ENCODE peak calls at places on chromosomes 3 and 15, in eight cellular contexts. One of them, this sample, is unnamed. For H3K4me1, the result is how much of the 10 kb centered on the place peaks cover.

GRCh38 chr3:127779747-127780146 is 42.6 kb downstream of the MGLL start:
- DNase-seq in HCT116: no peak
- DNase-seq in OCI-LY7: no peak
- DNase-seq in PC-3: peak
- DNase-seq in GM23338: no peak
- DNase-seq in SJCRH30: no peak
- DNase-seq in mesenchymal stem cell: peak
- DNase-seq in upper lobe of left lung: no peak
- DNase-seq in this sample: peak

GRCh38 chr3:105812194-105812586 is 56.6 kb downstream of the CBLB start:
- DNase-seq in HCT116: no peak
- DNase-seq in OCI-LY7: no peak
- DNase-seq in PC-3: peak
- DNase-seq in GM23338: no peak
- DNase-seq in SJCRH30: no peak
- DNase-seq in mesenchymal stem cell: peak
- DNase-seq in upper lobe of left lung: no peak
- DNase-seq in this sample: no peak

GRCh38 chr15:27064080-27064479 is 93.1 kb downstream of the GABRG3 start:
- DNase-seq in HCT116: no peak
- DNase-seq in OCI-LY7: no peak
- DNase-seq in PC-3: no peak
- DNase-seq in GM23338: no peak
- DNase-seq in SJCRH30: no peak
- DNase-seq in mesenchymal stem cell: no peak
- DNase-seq in upper lobe of left lung: no peak
- DNase-seq in this sample: no peak

GRCh38 chr3:14485981-14486380 is 54.2 kb downstream of the GRIP2 start:
- DNase-seq in HCT116: no peak
- DNase-seq in OCI-LY7: no peak
- DNase-seq in PC-3: no peak
- DNase-seq in GM23338: no peak
- DNase-seq in SJCRH30: no peak
- DNase-seq in mesenchymal stem cell: no peak
- DNase-seq in upper lobe of left lung: no peak
- DNase-seq in this sample: no peak

GRCh38 chr3:144104146-144104545 is 132.5 kb downstream of the DIPK2A start:
- DNase-seq in HCT116: no peak
- DNase-seq in OCI-LY7: no peak
- DNase-seq in PC-3: no peak
- DNase-seq in GM23338: no peak
- DNase-seq in SJCRH30: peak
- DNase-seq in mesenchymal stem cell: no peak
- DNase-seq in upper lobe of left lung: no peak
- DNase-seq in this sample: no peak

GRCh38 chr3:54822206-54822605 is 105.7 kb downstream of the LRTM1 start:
- DNase-seq in HCT116: no peak
- DNase-seq in OCI-LY7: no peak
- DNase-seq in PC-3: peak
- DNase-seq in GM23338: no peak
- DNase-seq in SJCRH30: no peak
- DNase-seq in mesenchymal stem cell: peak
- DNase-seq in upper lobe of left lung: no peak
- DNase-seq in this sample: no peak

GRCh38 chr15:59501531-59502113 is 63.6 kb downstream of the FAM81A start:
- DNase-seq in HCT116: peak
- DNase-seq in OCI-LY7: peak
- DNase-seq in PC-3: peak
- DNase-seq in GM23338: peak
- DNase-seq in SJCRH30: peak
- DNase-seq in mesenchymal stem cell: peak
- DNase-seq in upper lobe of left lung: no peak
- DNase-seq in this sample: peak

GRCh38 chr3:159928071-159928491 is 60.6 kb upstream of the IL12A start:
- DNase-seq in HCT116: no peak
- DNase-seq in OCI-LY7: no peak
- DNase-seq in PC-3: peak
- DNase-seq in GM23338: no peak
- DNase-seq in SJCRH30: no peak
- DNase-seq in mesenchymal stem cell: peak
- DNase-seq in upper lobe of left lung: no peak
- DNase-seq in this sample: no peak

GRCh38 chr15:89057506-89058133 is 30.6 kb upstream of the ABHD2 start:
- DNase-seq in HCT116: peak
- DNase-seq in OCI-LY7: peak
- DNase-seq in PC-3: peak
- DNase-seq in GM23338: peak
- DNase-seq in SJCRH30: peak
- DNase-seq in mesenchymal stem cell: peak
- DNase-seq in upper lobe of left lung: peak
- DNase-seq in this sample: peak

GRCh38 chr3:117874904-117875874 is 1159.5 kb downstream of the IGSF11 start:
- DNase-seq in HCT116: no peak
- DNase-seq in OCI-LY7: no peak
- DNase-seq in PC-3: no peak
- DNase-seq in GM23338: no peak
- DNase-seq in SJCRH30: no peak
- DNase-seq in mesenchymal stem cell: no peak
- DNase-seq in upper lobe of left lung: no peak
- DNase-seq in this sample: no peak

GRCh38 chr3:171311784-171312183 is 148.4 kb downstream of the TNIK start:
- DNase-seq in HCT116: no peak
- DNase-seq in OCI-LY7: no peak
- DNase-seq in PC-3: no peak
- DNase-seq in GM23338: no peak
- DNase-seq in SJCRH30: no peak
- DNase-seq in mesenchymal stem cell: no peak
- DNase-seq in upper lobe of left lung: peak
- DNase-seq in this sample: peak

GRCh38 chr15:69732133-69732532 is 279.5 kb downstream of the RPLP1 start:
- DNase-seq in HCT116: no peak
- DNase-seq in OCI-LY7: no peak
- DNase-seq in PC-3: no peak
- DNase-seq in GM23338: no peak
- DNase-seq in SJCRH30: no peak
- DNase-seq in mesenchymal stem cell: no peak
- DNase-seq in upper lobe of left lung: no peak
- DNase-seq in this sample: no peak

GRCh38 chr15:71807691-71808091 is 2.7 kb upstream of the NR2E3 start:
- DNase-seq in HCT116: no peak
- DNase-seq in OCI-LY7: no peak
- DNase-seq in PC-3: no peak
- DNase-seq in GM23338: peak
- DNase-seq in SJCRH30: peak
- DNase-seq in mesenchymal stem cell: peak
- DNase-seq in upper lobe of left lung: no peak
- DNase-seq in this sample: no peak

GRCh38 chr15:55279746-55280351 is 9.8 kb downstream of the RAB27A start:
- DNase-seq in HCT116: peak
- DNase-seq in OCI-LY7: no peak
- DNase-seq in PC-3: peak
- DNase-seq in GM23338: no peak
- DNase-seq in SJCRH30: peak
- DNase-seq in mesenchymal stem cell: peak
- DNase-seq in upper lobe of left lung: no peak
- DNase-seq in this sample: peak

GRCh38 chr3:80190051-80190450 is 422.3 kb upstream of the ROBO1 start:
- DNase-seq in HCT116: no peak
- DNase-seq in OCI-LY7: no peak
- DNase-seq in PC-3: peak
- DNase-seq in GM23338: peak
- DNase-seq in SJCRH30: peak
- DNase-seq in mesenchymal stem cell: peak
- DNase-seq in upper lobe of left lung: no peak
- DNase-seq in this sample: peak

GRCh38 chr3:146747928-146748327 is 142.8 kb upstream of the PLSCR5 start:
- DNase-seq in HCT116: peak
- DNase-seq in OCI-LY7: no peak
- DNase-seq in PC-3: peak
- DNase-seq in GM23338: peak
- DNase-seq in SJCRH30: no peak
- DNase-seq in mesenchymal stem cell: peak
- DNase-seq in upper lobe of left lung: no peak
- DNase-seq in this sample: peak

GRCh38 chr15:62880278-62880677 is 162.3 kb upstream of the TPM1 start:
- DNase-seq in HCT116: no peak
- DNase-seq in OCI-LY7: no peak
- DNase-seq in PC-3: no peak
- DNase-seq in GM23338: no peak
- DNase-seq in SJCRH30: no peak
- DNase-seq in mesenchymal stem cell: peak
- DNase-seq in upper lobe of left lung: no peak
- DNase-seq in this sample: no peak

GRCh38 chr3:57756528-57757401 is 656 bp downstream of the SLMAP start:
- DNase-seq in HCT116: no peak
- DNase-seq in OCI-LY7: peak
- DNase-seq in PC-3: peak
- DNase-seq in GM23338: peak
- DNase-seq in SJCRH30: peak
- DNase-seq in mesenchymal stem cell: peak
- DNase-seq in upper lobe of left lung: peak
- DNase-seq in this sample: peak

GRCh38 chr15:60423540-60423939 is 25.8 kb upstream of the ANXA2 start:
- DNase-seq in HCT116: peak
- DNase-seq in OCI-LY7: no peak
- DNase-seq in PC-3: peak
- DNase-seq in GM23338: peak
- DNase-seq in SJCRH30: peak
- DNase-seq in mesenchymal stem cell: peak
- DNase-seq in upper lobe of left lung: no peak
- DNase-seq in this sample: peak

GRCh38 chr15:68407141-68407885 is 24.6 kb downstream of the ITGA11 start:
- DNase-seq in HCT116: no peak
- DNase-seq in OCI-LY7: no peak
- DNase-seq in PC-3: no peak
- DNase-seq in GM23338: no peak
- DNase-seq in SJCRH30: no peak
- DNase-seq in mesenchymal stem cell: no peak
- DNase-seq in upper lobe of left lung: no peak
- DNase-seq in this sample: no peak

GRCh38 chr3:197802505-197803459 is 11.7 kb downstream of the LRCH3 start:
- DNase-seq in HCT116: no peak
- DNase-seq in OCI-LY7: peak
- DNase-seq in PC-3: peak
- DNase-seq in GM23338: peak
- DNase-seq in SJCRH30: no peak
- DNase-seq in mesenchymal stem cell: no peak
- DNase-seq in upper lobe of left lung: no peak
- DNase-seq in this sample: no peak

GRCh38 chr15:89666147-89666857 is 11.0 kb upstream of the KIF7 start:
- DNase-seq in HCT116: no peak
- DNase-seq in OCI-LY7: no peak
- DNase-seq in PC-3: no peak
- DNase-seq in GM23338: peak
- DNase-seq in SJCRH30: no peak
- DNase-seq in mesenchymal stem cell: no peak
- DNase-seq in upper lobe of left lung: peak
- DNase-seq in this sample: no peak

GRCh38 chr3:74643636-74644035 is 29.2 kb upstream of the CNTN3 start:
- DNase-seq in HCT116: no peak
- DNase-seq in OCI-LY7: no peak
- DNase-seq in PC-3: no peak
- DNase-seq in GM23338: peak
- DNase-seq in SJCRH30: peak
- DNase-seq in mesenchymal stem cell: no peak
- DNase-seq in upper lobe of left lung: no peak
- DNase-seq in this sample: peak

GRCh38 chr3:139953131-139953910 is 18.3 kb downstream of the CLSTN2 start:
- DNase-seq in HCT116: no peak
- DNase-seq in OCI-LY7: no peak
- DNase-seq in PC-3: peak
- DNase-seq in GM23338: no peak
- DNase-seq in SJCRH30: no peak
- DNase-seq in mesenchymal stem cell: no peak
- DNase-seq in upper lobe of left lung: no peak
- DNase-seq in this sample: no peak

GRCh38 chr3:100737334-100737733 is 28.0 kb downstream of the TFG start:
- DNase-seq in HCT116: no peak
- DNase-seq in OCI-LY7: peak
- DNase-seq in PC-3: peak
- DNase-seq in GM23338: peak
- DNase-seq in SJCRH30: no peak
- DNase-seq in mesenchymal stem cell: peak
- DNase-seq in upper lobe of left lung: no peak
- DNase-seq in this sample: peak

GRCh38 chr15:101242160-101242998 is 9.5 kb downstream of the CHSY1 start:
- DNase-seq in HCT116: no peak
- DNase-seq in OCI-LY7: peak
- DNase-seq in PC-3: no peak
- DNase-seq in GM23338: no peak
- DNase-seq in SJCRH30: peak
- DNase-seq in mesenchymal stem cell: peak
- DNase-seq in upper lobe of left lung: no peak
- DNase-seq in this sample: no peak
- H3K4me1 ChIP-seq in HCT116: under half
- H3K4me1 ChIP-seq in OCI-LY7: under half
- H3K4me1 ChIP-seq in PC-3: under half
- H3K4me1 ChIP-seq in GM23338: half or more
- H3K4me1 ChIP-seq in SJCRH30: under half
- H3K4me1 ChIP-seq in mesenchymal stem cell: under half
- H3K4me1 ChIP-seq in upper lobe of left lung: half or more
- H3K4me1 ChIP-seq in this sample: under half

DNA sequence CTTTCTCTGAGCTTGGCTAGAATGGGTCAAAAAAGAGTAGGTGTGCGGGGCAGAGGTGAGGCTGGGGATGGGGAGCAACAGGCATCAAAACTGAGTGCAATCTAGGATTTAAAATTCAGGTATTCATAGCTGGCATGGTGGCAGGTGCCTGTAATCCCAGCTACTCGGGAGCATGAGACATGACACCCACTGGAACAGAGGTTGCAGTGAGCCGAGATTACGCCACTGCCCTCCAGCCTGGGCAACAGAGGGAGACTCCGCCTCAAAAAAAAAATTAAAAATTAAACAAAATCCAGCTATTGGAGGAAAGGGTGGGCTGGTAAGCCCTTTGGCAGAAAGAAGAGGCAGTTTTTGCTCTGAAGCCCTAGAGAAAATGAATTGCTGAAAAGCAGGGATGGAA is 485.8 kb upstream of the PROK2 start:
- DNase-seq in HCT116: no peak
- DNase-seq in OCI-LY7: no peak
- DNase-seq in PC-3: no peak
- DNase-seq in GM23338: no peak
- DNase-seq in SJCRH30: no peak
- DNase-seq in mesenchymal stem cell: no peak
- DNase-seq in upper lobe of left lung: no peak
- DNase-seq in this sample: no peak
- H3K4me1 ChIP-seq in HCT116: under half
- H3K4me1 ChIP-seq in OCI-LY7: under half
- H3K4me1 ChIP-seq in PC-3: under half
- H3K4me1 ChIP-seq in GM23338: under half
- H3K4me1 ChIP-seq in SJCRH30: under half
- H3K4me1 ChIP-seq in mesenchymal stem cell: under half
- H3K4me1 ChIP-seq in upper lobe of left lung: half or more
- H3K4me1 ChIP-seq in this sample: under half

GRCh38 chr3:62672988-62673313 is 202.3 kb downstream of the CADPS start:
- DNase-seq in HCT116: no peak
- DNase-seq in OCI-LY7: no peak
- DNase-seq in PC-3: no peak
- DNase-seq in GM23338: no peak
- DNase-seq in SJCRH30: no peak
- DNase-seq in mesenchymal stem cell: no peak
- DNase-seq in upper lobe of left lung: no peak
- DNase-seq in this sample: no peak
- H3K4me1 ChIP-seq in HCT116: under half
- H3K4me1 ChIP-seq in OCI-LY7: half or more
- H3K4me1 ChIP-seq in PC-3: under half
- H3K4me1 ChIP-seq in GM23338: under half
- H3K4me1 ChIP-seq in SJCRH30: under half
- H3K4me1 ChIP-seq in mesenchymal stem cell: under half
- H3K4me1 ChIP-seq in upper lobe of left lung: under half
- H3K4me1 ChIP-seq in this sample: under half

GRCh38 chr15:25740438-25741252 is 122.5 kb downstream of the ATP10A start:
- DNase-seq in HCT116: no peak
- DNase-seq in OCI-LY7: no peak
- DNase-seq in PC-3: no peak
- DNase-seq in GM23338: no peak
- DNase-seq in SJCRH30: no peak
- DNase-seq in mesenchymal stem cell: no peak
- DNase-seq in upper lobe of left lung: no peak
- DNase-seq in this sample: no peak
- H3K4me1 ChIP-seq in HCT116: under half
- H3K4me1 ChIP-seq in OCI-LY7: under half
- H3K4me1 ChIP-seq in PC-3: under half
- H3K4me1 ChIP-seq in GM23338: under half
- H3K4me1 ChIP-seq in SJCRH30: under half
- H3K4me1 ChIP-seq in mesenchymal stem cell: under half
- H3K4me1 ChIP-seq in upper lobe of left lung: under half
- H3K4me1 ChIP-seq in this sample: under half